ENCODE peak calls at places on chromosomes 13 and 19, in seven cellular contexts. A is stomach; P is IMR-90; C is adrenal gland; T is CD8-positive, alpha-beta memory T cell; H is SJSA1; M is astrocyte. Q is an unnamed sample.

GRCh38 chr19:1872807-1873523 is 9.6 kb upstream of the KLF16 start:
- DNase-seq in A (no peak), P (no peak), C (no peak), T (no peak), H (no peak), M (no peak), Q (no peak)

GRCh38 chr19:23392706-23393105 is 2.6 kb downstream of the ZNF91 start:
- DNase-seq in A (no peak), P (no peak), C (no peak), T (no peak), H (no peak), M (peak; percentile 14), Q (no peak)

GRCh38 chr13:95968906-95969305 is 84.3 kb downstream of the UGGT2 start:
- DNase-seq in A (no peak), P (no peak), C (no peak), T (no peak), H (no peak), M (no peak), Q (no peak)

GRCh38 chr19:19618384-19619051 is at the start of gene PBX4:
- DNase-seq in A (peak; percentile 97), P (peak; percentile 82), C (peak; percentile 87), T (peak; percentile 99), H (peak; percentile 95), M (peak; percentile 68), Q (peak; percentile 99)

GRCh38 chr19:43809762-43810696 is 7.8 kb upstream of the LYPD5 start:
- DNase-seq in A (no peak), P (peak; percentile 74), C (no peak), T (no peak), H (no peak), M (peak; percentile 48), Q (no peak)

GRCh38 chr19:4014541-4015491 is 7.3 kb downstream of the PIAS4 start:
- DNase-seq in A (peak; percentile 55), P (no peak), C (peak; percentile 81), T (no peak), H (no peak), M (no peak), Q (peak; percentile 5)

GRCh38 chr13:79541426-79542049 is 60.6 kb downstream of the NDFIP2 start:
- DNase-seq in A (no peak), P (peak; percentile 73), C (no peak), T (no peak), H (no peak), M (peak; percentile 36), Q (no peak)

GRCh38 chr13:98089246-98089645 is 53.6 kb upstream of the FARP1 start:
- DNase-seq in A (no peak), P (peak; percentile 76), C (no peak), T (no peak), H (no peak), M (peak; percentile 81), Q (no peak)

GRCh38 chr13:76019421-76020044 is 383.4 kb downstream of the LMO7 start:
- DNase-seq in A (no peak), P (no peak), C (peak; percentile 20), T (no peak), H (no peak), M (no peak), Q (no peak)

GRCh38 chr19:12546903-12547302 is 4.4 kb downstream of the ZNF564 start:
- DNase-seq in A (no peak), P (no peak), C (no peak), T (no peak), H (no peak), M (no peak), Q (no peak)

GRCh38 chr19:12546068-12546467 is 5.2 kb downstream of the ZNF564 start:
- DNase-seq in A (no peak), P (no peak), C (no peak), T (no peak), H (no peak), M (no peak), Q (no peak)

GRCh38 chr19:12545267-12545666 is 6.0 kb downstream of the ZNF564 start:
- DNase-seq in A (no peak), P (no peak), C (no peak), T (no peak), H (no peak), M (no peak), Q (no peak)

GRCh38 chr19:12543855-12544254 is 7.4 kb downstream of the ZNF564 start:
- DNase-seq in A (no peak), P (no peak), C (no peak), T (no peak), H (no peak), M (peak; percentile 22), Q (no peak)

GRCh38 chr19:12544401-12544876 is 6.8 kb downstream of the ZNF564 start:
- DNase-seq in A (no peak), P (peak; percentile 19), C (no peak), T (no peak), H (no peak), M (peak; percentile 90), Q (no peak)
- H3K27me3 ChIP-seq in A (no peaks in the 10 kb centered on the region), P (no peaks in the 10 kb centered on the region), C (no peaks in the 10 kb centered on the region), T (no peaks in the 10 kb centered on the region), H (no peaks in the 10 kb centered on the region), M (no peaks in the 10 kb centered on the region), Q (no peaks in the 10 kb centered on the region)

DNA sequence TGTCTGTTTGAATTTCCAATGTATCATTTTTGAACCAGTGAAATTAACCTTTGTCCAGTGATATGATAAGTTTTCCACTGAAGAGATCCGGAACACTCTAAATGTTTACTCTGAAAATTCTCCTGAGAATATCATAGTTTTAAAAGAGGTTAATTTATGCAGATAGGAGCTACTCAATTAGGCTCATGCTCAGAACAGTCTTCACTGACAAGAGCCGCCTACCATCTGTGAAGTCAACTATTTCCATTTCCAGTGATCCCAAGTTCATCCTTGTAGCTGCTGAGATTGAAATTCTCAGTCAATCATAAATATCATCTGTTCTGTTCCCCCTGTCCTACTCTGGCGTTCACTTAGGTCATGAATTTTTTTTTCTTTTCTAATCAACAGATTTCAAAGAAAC is 467.6 kb upstream of the NBEA start:
- DNase-seq in A (no peak), P (no peak), C (no peak), T (no peak), H (no peak), M (no peak), Q (no peak)
- H3K27ac ChIP-seq in A (no peak overlapping the region), P (no peak overlapping the region), C (no peak overlapping the region), T (no peak overlapping the region), H (no peak overlapping the region), M (no peak overlapping the region), Q (no peak overlapping the region)

GRCh38 chr19:42129399-42130253 is 2.6 kb downstream of the POU2F2 start:
- DNase-seq in A (peak; percentile 29), P (peak; percentile 33), C (peak; percentile 29), T (no peak), H (no peak), M (no peak), Q (no peak)
- H3K27me3 ChIP-seq in A (peaks cover 13% of the 10 kb centered on the region), P (peaks cover 3% of the 10 kb centered on the region), C (peaks cover 13% of the 10 kb centered on the region), T (no peaks in the 10 kb centered on the region), H (no peaks in the 10 kb centered on the region), M (no peaks in the 10 kb centered on the region), Q (no peaks in the 10 kb centered on the region)

GRCh38 chr19:35309481-35310279 is 17.7 kb downstream of the MAG start:
- DNase-seq in A (no peak), P (peak; percentile 16), C (peak; percentile 81), T (no peak), H (no peak), M (no peak), Q (no peak)
- H3K27ac ChIP-seq in A (no peak overlapping the region), P (no peak overlapping the region), C (no peak overlapping the region), T (peak overlapping the region; percentile 61), H (no peak overlapping the region), M (no peak overlapping the region), Q (no peak overlapping the region)

GRCh38 chr19:29401712-29402421 is 123.9 kb upstream of the VSTM2B start:
- DNase-seq in A (no peak), P (no peak), C (no peak), T (no peak), H (no peak), M (no peak), Q (no peak)
- H3K27me3 ChIP-seq in A (no peaks in the 10 kb centered on the region), P (no peaks in the 10 kb centered on the region), C (no peaks in the 10 kb centered on the region), T (no peaks in the 10 kb centered on the region), H (no peaks in the 10 kb centered on the region), M (no peaks in the 10 kb centered on the region), Q (peaks cover 4% of the 10 kb centered on the region)

GRCh38 chr13:51729853-51730553 is 74.0 kb downstream of the DHRS12 start:
- DNase-seq in A (no peak), P (peak; percentile 90), C (peak; percentile 60), T (no peak), H (peak; percentile 81), M (peak; percentile 84), Q (no peak)

GRCh38 chr13:51727634-51728274 is 76.2 kb downstream of the DHRS12 start:
- DNase-seq in A (no peak), P (no peak), C (no peak), T (no peak), H (no peak), M (no peak), Q (no peak)

GRCh38 chr13:51728275-51728673 is 75.7 kb downstream of the DHRS12 start:
- DNase-seq in A (no peak), P (no peak), C (no peak), T (no peak), H (no peak), M (no peak), Q (no peak)

GRCh38 chr13:51730927-51731326 is 73.0 kb downstream of the DHRS12 start:
- DNase-seq in A (no peak), P (no peak), C (no peak), T (no peak), H (no peak), M (no peak), Q (no peak)

DNA sequence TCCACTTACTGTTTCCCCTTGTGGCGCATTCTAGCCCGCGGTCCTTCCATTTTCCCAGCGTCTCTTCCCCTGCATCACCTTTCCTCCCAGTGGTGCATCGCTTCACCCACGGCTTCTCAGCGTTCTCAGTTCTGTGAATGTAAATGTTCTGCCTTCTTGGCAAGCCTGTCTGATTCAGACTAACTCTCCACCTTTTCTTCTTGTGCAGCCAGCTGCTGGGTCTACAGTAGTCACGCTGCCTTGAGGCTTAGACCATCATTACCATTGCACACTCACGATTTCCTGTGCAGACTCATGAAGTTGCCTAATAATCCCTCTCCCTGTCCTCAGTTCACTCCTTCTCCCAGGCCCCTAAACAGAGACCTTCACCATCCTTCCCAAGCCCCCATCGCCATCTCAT is 75.0 kb downstream of the DHRS12 start:
- DNase-seq in A (no peak), P (peak; percentile 92), C (no peak), T (no peak), H (no peak), M (peak; percentile 83), Q (no peak)
- H3K27ac ChIP-seq in A (no peak overlapping the region), P (peak overlapping the region; percentile 61), C (no peak overlapping the region), T (no peak overlapping the region), H (peak overlapping the region; percentile 99), M (peak overlapping the region; percentile 98), Q (no peak overlapping the region)

GRCh38 chr19:58356236-58356970 is 3.1 kb upstream of the A1BG start:
- DNase-seq in A (no peak), P (peak; percentile 43), C (no peak), T (peak; percentile 70), H (no peak), M (no peak), Q (no peak)
- H3K27me3 ChIP-seq in A (peaks cover 14% of the 10 kb centered on the region), P (peaks cover 10% of the 10 kb centered on the region), C (peaks cover 22% of the 10 kb centered on the region), T (no peaks in the 10 kb centered on the region), H (peaks cover 10% of the 10 kb centered on the region), M (no peaks in the 10 kb centered on the region), Q (no peaks in the 10 kb centered on the region)

GRCh38 chr19:14560776-14561108 is 11.1 kb downstream of the NDUFB7 start:
- DNase-seq in A (no peak), P (no peak), C (no peak), T (no peak), H (no peak), M (no peak), Q (no peak)
- H3K27ac ChIP-seq in A (peak overlapping the region; percentile 61), P (no peak overlapping the region), C (peak overlapping the region; percentile 18), T (no peak overlapping the region), H (no peak overlapping the region), M (no peak overlapping the region), Q (no peak overlapping the region)